ENCODE peak calls at places on chromosomes 2 and 18, in seven cellular contexts. M is IMR-90, E is cardiac muscle cell, F is aorta, U is hepatocyte, N is small intestine, P is tibial artery. O is an unnamed sample. For H3K4me1 and H3K36me3, the result is how much of the 10 kb centered on the place peaks cover.

GRCh38 chr2:206260427-206261012 is 13.9 kb upstream of the ZDBF2 start:
- DNase-seq in M (peak), E (no peak), F (no peak), U (peak), N (peak), P (no peak), O (no peak)

GRCh38 chr2:45046786-45047185 is 37.5 kb upstream of the SIX2 start:
- DNase-seq in M (no peak), E (no peak), F (no peak), U (no peak), N (no peak), P (no peak), O (no peak)

GRCh38 chr2:241009601-241010530 is 11.4 kb downstream of the SNED1 start:
- DNase-seq in M (peak), E (no peak), F (peak), U (peak), N (peak), P (peak), O (peak)

GRCh38 chr2:157838442-157839161 is 37.5 kb downstream of the ACVR1 start:
- DNase-seq in M (peak), E (peak), F (peak), U (peak), N (peak), P (no peak), O (no peak)

GRCh38 chr2:100039291-100039985 is 103.0 kb downstream of the AFF3 start:
- DNase-seq in M (no peak), E (no peak), F (no peak), U (no peak), N (no peak), P (no peak), O (no peak)

GRCh38 chr2:57760448-57760847 is 286.2 kb upstream of the VRK2 start:
- DNase-seq in M (no peak), E (no peak), F (no peak), U (no peak), N (no peak), P (no peak), O (no peak)

GRCh38 chr2:64945973-64946736 is 43.0 kb upstream of the SLC1A4 start:
- DNase-seq in M (peak), E (no peak), F (peak), U (no peak), N (peak), P (no peak), O (no peak)

GRCh38 chr2:48457227-48457626 is 72.7 kb upstream of the STON1 start:
- DNase-seq in M (no peak), E (no peak), F (no peak), U (no peak), N (no peak), P (no peak), O (no peak)

GRCh38 chr2:237421542-237422047 is 7.6 kb upstream of the COL6A3 start:
- DNase-seq in M (peak), E (peak), F (peak), U (peak), N (peak), P (peak), O (peak)

GRCh38 chr18:58135170-58135569 is 91.1 kb downstream of the NEDD4L start:
- DNase-seq in M (peak), E (no peak), F (no peak), U (no peak), N (no peak), P (no peak), O (no peak)

GRCh38 chr2:74917702-74918619 is 40.5 kb upstream of the POLE4 start:
- DNase-seq in M (peak), E (peak), F (no peak), U (peak), N (peak), P (no peak), O (no peak)

GRCh38 chr2:176317246-176318065 is 48.2 kb downstream of the MTX2 start:
- DNase-seq in M (no peak), E (no peak), F (no peak), U (no peak), N (no peak), P (no peak), O (no peak)

GRCh38 chr2:122062506-122062905 is 307.1 kb downstream of the TSN start:
- DNase-seq in M (no peak), E (no peak), F (no peak), U (no peak), N (no peak), P (no peak), O (no peak)

GRCh38 chr2:95043300-95043786 is 17.8 kb downstream of the MAL start:
- DNase-seq in M (peak), E (peak), F (peak), U (peak), N (no peak), P (peak), O (no peak)

GRCh38 chr2:226077841-226078240 is 678.3 kb downstream of the NYAP2 start:
- DNase-seq in M (no peak), E (no peak), F (no peak), U (no peak), N (no peak), P (no peak), O (no peak)

GRCh38 chr18:39453882-39454281 is 1888.3 kb upstream of the CELF4 start:
- DNase-seq in M (peak), E (no peak), F (no peak), U (peak), N (peak), P (no peak), O (no peak)

GRCh38 chr2:20365249-20365817 is 14.7 kb upstream of the PUM2 start:
- DNase-seq in M (peak), E (no peak), F (no peak), U (no peak), N (no peak), P (no peak), O (no peak)

GRCh38 chr2:207640160-207640559 is 15.0 kb upstream of the METTL21A start:
- DNase-seq in M (no peak), E (no peak), F (no peak), U (no peak), N (no peak), P (no peak), O (no peak)

GRCh38 chr2:105365176-105365575 is 27.8 kb downstream of the C2orf49 start:
- DNase-seq in M (no peak), E (no peak), F (no peak), U (no peak), N (no peak), P (no peak), O (no peak)

GRCh38 chr2:71100195-71100964 is 29.6 kb downstream of the MCEE start:
- DNase-seq in M (peak), E (peak), F (peak), U (peak), N (peak), P (no peak), O (no peak)

GRCh38 chr2:30147196-30147714 is 448 bp downstream of the YPEL5 start:
- DNase-seq in M (no peak), E (peak), F (no peak), U (peak), N (no peak), P (no peak), O (no peak)

GRCh38 chr2:230416061-230416721 is at the start of gene SP100:
- DNase-seq in M (peak), E (no peak), F (peak), U (peak), N (peak), P (peak), O (no peak)

GRCh38 chr2:152580722-152581121 is 136.5 kb downstream of the PRPF40A start:
- DNase-seq in M (no peak), E (no peak), F (no peak), U (no peak), N (no peak), P (no peak), O (no peak)

GRCh38 chr18:50949185-50949584 is 18.7 kb upstream of the ELAC1 start:
- DNase-seq in M (no peak), E (no peak), F (no peak), U (no peak), N (peak), P (no peak), O (no peak)

GRCh38 chr2:193463016-193463415 is 1268.3 kb upstream of the TMEFF2 start:
- DNase-seq in M (no peak), E (no peak), F (no peak), U (no peak), N (no peak), P (no peak), O (no peak)

GRCh38 chr18:31990823-31991222 is 27.8 kb upstream of the RNF125 start:
- DNase-seq in M (no peak), E (no peak), F (no peak), U (no peak), N (no peak), P (no peak), O (no peak)

GRCh38 chr2:219176818-219177593 is at the start of gene CNPPD1:
- DNase-seq in M (peak), E (peak), F (peak), U (peak), N (peak), P (peak), O (no peak)
- H3K27ac ChIP-seq in M (peak), E (peak), F (peak), U (peak), N (peak), P (peak), O (no peak)

GRCh38 chr18:23155537-23155936 is 20.3 kb downstream of the CABLES1 start:
- DNase-seq in M (no peak), E (no peak), F (no peak), U (no peak), N (no peak), P (no peak), O (no peak)

GRCh38 chr18:23158884-23159820 is 23.9 kb downstream of the CABLES1 start:
- DNase-seq in M (no peak), E (no peak), F (no peak), U (peak), N (peak), P (no peak), O (no peak)

GRCh38 chr18:23154823-23155517 is 19.7 kb downstream of the CABLES1 start:
- DNase-seq in M (no peak), E (no peak), F (no peak), U (no peak), N (no peak), P (no peak), O (no peak)

GRCh38 chr18:23156134-23156533 is 20.8 kb downstream of the CABLES1 start:
- DNase-seq in M (no peak), E (no peak), F (no peak), U (no peak), N (no peak), P (no peak), O (no peak)

DNA sequence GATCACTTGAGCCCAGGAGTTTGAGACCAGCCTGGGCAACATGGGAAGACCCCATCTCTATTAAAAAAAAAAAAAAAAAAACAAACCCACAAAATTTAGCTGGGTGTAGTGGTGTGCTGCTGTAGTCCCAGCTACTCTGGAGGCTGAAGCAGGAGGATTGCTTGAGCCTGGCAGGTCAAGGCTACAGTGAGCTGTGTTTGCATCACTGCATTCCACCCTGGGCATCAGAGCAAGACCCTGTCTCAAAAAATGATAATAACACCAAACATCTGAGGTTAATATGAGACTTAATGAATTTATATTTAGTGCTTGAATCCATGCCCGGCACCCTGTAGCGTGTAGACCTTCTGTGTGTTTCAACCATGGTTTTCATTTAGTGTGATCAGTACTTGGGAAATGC is 22.8 kb downstream of the CABLES1 start:
- DNase-seq in M (no peak), E (no peak), F (no peak), U (no peak), N (no peak), P (no peak), O (no peak)
- H3K4me1 ChIP-seq in M (under half), E (under half), F (under half), U (under half), N (under half), P (under half), O (under half)

DNA sequence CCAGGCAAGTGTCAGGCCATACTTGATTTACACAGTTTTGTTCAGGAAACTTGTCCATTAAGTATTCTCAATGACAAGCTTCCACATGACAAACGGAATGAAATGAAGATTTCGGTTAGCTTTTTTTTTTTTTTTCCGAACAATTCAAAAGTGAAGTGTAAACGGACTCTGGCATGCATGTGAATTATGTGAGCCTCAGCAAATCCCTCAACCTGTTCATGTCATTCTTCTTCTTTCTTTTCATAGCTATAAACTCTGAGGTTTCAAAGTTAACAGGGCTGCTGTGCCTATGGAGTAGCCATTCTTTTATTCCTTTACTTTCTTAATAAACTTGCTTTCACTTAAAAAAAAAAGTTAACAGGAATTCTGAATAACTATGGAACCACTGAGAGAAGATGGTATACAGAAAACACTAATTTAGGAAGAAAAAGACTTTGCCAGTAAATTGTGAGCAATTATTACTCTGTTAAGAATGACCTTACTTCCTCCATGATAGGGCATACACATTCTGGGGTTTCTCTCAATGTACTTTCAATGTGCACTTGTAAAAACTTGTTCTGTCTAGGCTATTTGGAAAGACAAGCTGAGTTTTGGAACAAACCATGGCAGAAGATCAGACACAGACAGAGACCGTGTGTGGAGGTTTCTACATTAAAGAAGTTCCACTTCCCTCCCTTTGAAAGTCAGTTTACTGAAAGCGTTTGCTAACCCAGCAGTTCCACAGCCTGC is 110.2 kb downstream of the NOL10 start:
- DNase-seq in M (no peak), E (no peak), F (no peak), U (no peak), N (no peak), P (no peak), O (no peak)
- H3K36me3 ChIP-seq in M (under half), E (under half), F (under half), U (under half), N (under half), P (half or more), O (under half)

GRCh38 chr18:56789889-56790180 is 138.7 kb downstream of the WDR7 start:
- DNase-seq in M (no peak), E (no peak), F (no peak), U (no peak), N (no peak), P (no peak), O (no peak)
- H3K27ac ChIP-seq in M (no peak), E (no peak), F (no peak), U (no peak), N (no peak), P (no peak), O (no peak)

O was measured in iPS DF 6.9.